ENCODE peak calls at places on chromosomes 16 and 17, in four cellular contexts. One of them, this sample, is unnamed.

GRCh38 chr17:15957608-15958307 is 12.8 kb downstream of the ADORA2B start:
- DNase-seq in K562: no peak
- DNase-seq in SK-N-SH: no peak
- DNase-seq in HepG2: no peak
- DNase-seq in this sample: no peak

GRCh38 chr17:77365584-77366186 is 224.9 kb downstream of the SEC14L1 start:
- DNase-seq in K562: no peak
- DNase-seq in SK-N-SH: peak; percentile 48
- DNase-seq in HepG2: no peak
- DNase-seq in this sample: no peak

GRCh38 chr17:2909853-2910234 is 113.6 kb downstream of the RAP1GAP2 start:
- DNase-seq in K562: no peak
- DNase-seq in SK-N-SH: no peak
- DNase-seq in HepG2: no peak
- DNase-seq in this sample: no peak

GRCh38 chr16:19804538-19805323 is 79.9 kb downstream of the GPRC5B start:
- DNase-seq in K562: peak; percentile 7
- DNase-seq in SK-N-SH: no peak
- DNase-seq in HepG2: no peak
- DNase-seq in this sample: no peak

GRCh38 chr17:7512824-7513540 is 28.8 kb downstream of the POLR2A start:
- DNase-seq in K562: no peak
- DNase-seq in SK-N-SH: no peak
- DNase-seq in HepG2: no peak
- DNase-seq in this sample: no peak

GRCh38 chr16:86026916-86027315 is 128.0 kb downstream of the IRF8 start:
- DNase-seq in K562: no peak
- DNase-seq in SK-N-SH: no peak
- DNase-seq in HepG2: no peak
- DNase-seq in this sample: no peak

GRCh38 chr17:65530985-65531507 is 30.4 kb downstream of the AXIN2 start:
- DNase-seq in K562: no peak
- DNase-seq in SK-N-SH: peak; percentile 48
- DNase-seq in HepG2: no peak
- DNase-seq in this sample: no peak

GRCh38 chr17:17042851-17043667 is 802 bp downstream of the MPRIP start:
- DNase-seq in K562: no peak
- DNase-seq in SK-N-SH: no peak
- DNase-seq in HepG2: no peak
- DNase-seq in this sample: no peak

GRCh38 chr17:79671387-79671752 is 59.4 kb upstream of the ENPP7 start:
- DNase-seq in K562: no peak
- DNase-seq in SK-N-SH: no peak
- DNase-seq in HepG2: no peak
- DNase-seq in this sample: no peak

GRCh38 chr17:5444209-5444608 is 5.3 kb upstream of the C1QBP start:
- DNase-seq in K562: no peak
- DNase-seq in SK-N-SH: no peak
- DNase-seq in HepG2: no peak
- DNase-seq in this sample: no peak

GRCh38 chr17:82227629-82228277 is 1.1 kb upstream of the SLC16A3 start:
- DNase-seq in K562: no peak
- DNase-seq in SK-N-SH: no peak
- DNase-seq in HepG2: no peak
- DNase-seq in this sample: no peak

GRCh38 chr17:42407289-42407836 is 15.7 kb downstream of the CAVIN1 start:
- DNase-seq in K562: peak; percentile 52
- DNase-seq in SK-N-SH: peak; percentile 86
- DNase-seq in HepG2: peak; percentile 63
- DNase-seq in this sample: no peak

GRCh38 chr16:65116818-65117430 is 4.9 kb downstream of the CDH11 start:
- DNase-seq in K562: no peak
- DNase-seq in SK-N-SH: no peak
- DNase-seq in HepG2: no peak
- DNase-seq in this sample: no peak

DNA sequence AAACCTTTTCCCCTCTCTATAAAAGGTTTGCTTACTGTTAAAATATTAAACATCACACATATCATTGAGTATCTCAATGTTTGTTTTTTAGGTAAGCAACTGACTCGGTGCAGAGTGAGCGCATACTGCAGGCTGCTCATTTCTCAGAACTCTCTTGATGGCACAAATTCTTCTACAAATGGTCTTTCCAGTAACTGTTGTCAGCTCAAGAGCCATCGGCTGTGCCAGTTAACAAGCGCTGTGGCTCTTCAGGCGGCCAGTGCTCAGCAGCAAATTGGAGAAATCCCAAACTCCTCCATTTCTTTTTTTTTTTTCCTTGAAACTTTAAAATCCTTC is 8.6 kb downstream of the ABCA3 start:
- DNase-seq in K562: no peak
- DNase-seq in SK-N-SH: no peak
- DNase-seq in HepG2: no peak
- DNase-seq in this sample: no peak
- TF ChIP-seq SIN3A in K562: no peak
- TF ChIP-seq SIN3A in SK-N-SH: no peak
- TF ChIP-seq SIN3A in HepG2: no peak
- TF ChIP-seq SIN3A in this sample: no peak

GRCh38 chr17:81019563-81020442 is 15.1 kb upstream of the BAIAP2 start:
- DNase-seq in K562: no peak
- DNase-seq in SK-N-SH: no peak
- DNase-seq in HepG2: no peak
- DNase-seq in this sample: no peak

GRCh38 chr17:81021531-81022370 is 13.2 kb upstream of the BAIAP2 start:
- DNase-seq in K562: no peak
- DNase-seq in SK-N-SH: no peak
- DNase-seq in HepG2: no peak
- DNase-seq in this sample: no peak

GRCh38 chr17:81020443-81020766 is 14.5 kb upstream of the BAIAP2 start:
- DNase-seq in K562: no peak
- DNase-seq in SK-N-SH: no peak
- DNase-seq in HepG2: no peak
- DNase-seq in this sample: no peak

GRCh38 chr17:81020767-81021497 is 14.0 kb upstream of the BAIAP2 start:
- DNase-seq in K562: peak; percentile 64
- DNase-seq in SK-N-SH: peak; percentile 46
- DNase-seq in HepG2: no peak
- DNase-seq in this sample: no peak

GRCh38 chr17:81022371-81022729 is 12.6 kb upstream of the BAIAP2 start:
- DNase-seq in K562: peak; percentile 44
- DNase-seq in SK-N-SH: peak; percentile 47
- DNase-seq in HepG2: no peak
- DNase-seq in this sample: no peak
- TF ChIP-seq REST in K562: no peak
- TF ChIP-seq REST in SK-N-SH: no peak
- TF ChIP-seq REST in HepG2: no peak
- TF ChIP-seq REST in this sample: no peak

GRCh38 chr16:88588148-88588547 is 17.9 kb downstream of the ZC3H18 start:
- DNase-seq in K562: no peak
- DNase-seq in SK-N-SH: no peak
- DNase-seq in HepG2: no peak
- DNase-seq in this sample: no peak
- TF ChIP-seq SIN3A in K562: no peak
- TF ChIP-seq SIN3A in SK-N-SH: no peak
- TF ChIP-seq SIN3A in HepG2: no peak
- TF ChIP-seq SIN3A in this sample: no peak

GRCh38 chr16:56317998-56318912 is 107.1 kb downstream of the AMFR start:
- DNase-seq in K562: peak; percentile 94
- DNase-seq in SK-N-SH: peak; percentile 97
- DNase-seq in HepG2: peak; percentile 62
- DNase-seq in this sample: peak; percentile 35

GRCh38 chr16:56321571-56321970 is 103.8 kb downstream of the AMFR start:
- DNase-seq in K562: no peak
- DNase-seq in SK-N-SH: no peak
- DNase-seq in HepG2: no peak
- DNase-seq in this sample: no peak

GRCh38 chr16:56321159-56321558 is 104.2 kb downstream of the AMFR start:
- DNase-seq in K562: no peak
- DNase-seq in SK-N-SH: no peak
- DNase-seq in HepG2: no peak
- DNase-seq in this sample: no peak

GRCh38 chr16:56319391-56319790 is 106.0 kb downstream of the AMFR start:
- DNase-seq in K562: no peak
- DNase-seq in SK-N-SH: no peak
- DNase-seq in HepG2: no peak
- DNase-seq in this sample: no peak

GRCh38 chr16:56320081-56320480 is 105.3 kb downstream of the AMFR start:
- DNase-seq in K562: no peak
- DNase-seq in SK-N-SH: no peak
- DNase-seq in HepG2: no peak
- DNase-seq in this sample: no peak
- TF ChIP-seq REST in K562: no peak
- TF ChIP-seq REST in SK-N-SH: no peak
- TF ChIP-seq REST in HepG2: no peak
- TF ChIP-seq REST in this sample: no peak

DNA sequence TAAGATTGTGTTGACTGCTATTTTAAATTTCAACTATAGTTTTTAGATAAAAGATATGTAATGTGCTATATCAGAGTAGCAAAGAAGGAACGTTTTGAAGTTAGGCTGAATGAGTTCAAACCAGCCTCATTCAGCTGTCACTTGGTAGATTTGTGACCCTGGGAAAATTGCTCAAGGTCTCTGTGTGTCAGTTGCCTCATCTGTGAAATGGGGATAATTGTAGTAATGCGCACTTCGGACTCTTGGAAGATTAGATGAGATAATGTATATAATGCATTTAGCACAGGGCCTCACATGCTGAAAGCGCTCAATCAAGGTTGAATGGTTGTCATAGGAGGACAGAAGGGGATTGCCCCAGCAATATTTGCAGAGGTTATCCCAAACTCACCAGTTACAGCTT is 4.7 kb downstream of the BMERB1 start:
- DNase-seq in K562: no peak
- DNase-seq in SK-N-SH: no peak
- DNase-seq in HepG2: no peak
- DNase-seq in this sample: no peak
- TF ChIP-seq SIN3A in K562: no peak
- TF ChIP-seq SIN3A in SK-N-SH: no peak
- TF ChIP-seq SIN3A in HepG2: no peak
- TF ChIP-seq SIN3A in this sample: no peak

DNA sequence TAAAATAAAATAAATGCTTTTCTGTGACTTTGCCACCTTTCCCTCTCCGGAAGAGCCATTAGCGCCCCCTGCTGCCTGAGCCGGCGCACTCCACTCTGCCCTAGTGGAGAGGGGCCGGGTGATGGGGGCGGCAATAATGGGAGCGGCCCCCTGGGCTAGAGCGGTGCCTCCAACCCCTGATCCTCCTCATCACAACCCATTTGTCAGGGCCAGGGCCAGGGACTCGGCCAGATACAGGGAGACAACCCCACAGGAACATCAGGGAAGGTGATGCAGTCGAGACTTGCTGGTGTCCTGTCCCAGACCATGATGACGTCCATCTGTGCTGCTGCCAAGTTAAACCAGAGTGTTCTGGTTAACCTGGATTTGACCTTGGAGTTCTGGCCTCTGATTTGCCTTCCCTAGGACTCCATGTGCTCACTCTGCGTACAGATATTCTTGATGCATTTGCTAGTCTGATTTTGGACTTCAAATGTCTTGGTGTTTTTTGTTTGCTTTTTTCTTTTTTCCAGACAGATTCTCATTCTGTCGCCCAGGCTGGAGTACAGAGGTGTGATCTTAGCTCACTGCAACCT is 46.1 kb upstream of the BPTF start:
- DNase-seq in K562: peak; percentile 71
- DNase-seq in SK-N-SH: peak; percentile 88
- DNase-seq in HepG2: peak; percentile 74
- DNase-seq in this sample: no peak
- TF ChIP-seq REST in K562: no peak
- TF ChIP-seq REST in SK-N-SH: no peak
- TF ChIP-seq REST in HepG2: no peak
- TF ChIP-seq REST in this sample: no peak

GRCh38 chr17:50267074-50267841 is 7.0 kb upstream of the TMEM92 start:
- DNase-seq in K562: no peak
- DNase-seq in SK-N-SH: peak; percentile 52
- DNase-seq in HepG2: no peak
- DNase-seq in this sample: no peak
- TF ChIP-seq SIN3A in K562: no peak
- TF ChIP-seq SIN3A in SK-N-SH: no peak
- TF ChIP-seq SIN3A in HepG2: no peak
- TF ChIP-seq SIN3A in this sample: no peak

GRCh38 chr16:31105677-31106213 is 2.4 kb upstream of the BCKDK start:
- DNase-seq in K562: peak; percentile 87
- DNase-seq in SK-N-SH: peak; percentile 96
- DNase-seq in HepG2: peak; percentile 79
- DNase-seq in this sample: no peak
- TF ChIP-seq REST in K562: peak; percentile 47
- TF ChIP-seq REST in SK-N-SH: no peak
- TF ChIP-seq REST in HepG2: peak; percentile 49
- TF ChIP-seq REST in this sample: no peak

DNA sequence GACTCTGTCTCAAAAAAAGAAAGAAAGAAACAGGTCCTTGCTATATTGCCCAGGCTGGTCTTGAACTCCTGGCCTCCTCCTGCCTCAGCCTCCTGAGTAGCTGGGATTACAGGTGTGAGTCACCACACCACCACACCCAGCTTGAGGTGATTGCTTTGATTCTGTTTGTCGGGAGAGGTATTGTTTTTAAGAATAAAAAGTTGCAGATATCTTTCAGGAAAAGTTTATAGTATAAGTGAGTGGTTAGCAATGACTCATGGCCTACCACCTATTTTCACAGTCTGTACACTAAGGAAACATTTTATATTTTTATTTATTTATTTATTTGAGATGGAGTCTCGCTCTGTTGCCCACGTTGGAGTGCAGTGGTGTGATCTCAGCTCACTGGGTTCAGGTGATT is 45.0 kb downstream of the RHOT1 start:
- DNase-seq in K562: no peak
- DNase-seq in SK-N-SH: no peak
- DNase-seq in HepG2: no peak
- DNase-seq in this sample: no peak
- TF ChIP-seq SIN3A in K562: no peak
- TF ChIP-seq SIN3A in SK-N-SH: no peak
- TF ChIP-seq SIN3A in HepG2: no peak
- TF ChIP-seq SIN3A in this sample: no peak

GRCh38 chr16:53235851-53236250 is 181.1 kb downstream of the CHD9 start:
- DNase-seq in K562: no peak
- DNase-seq in SK-N-SH: no peak
- DNase-seq in HepG2: no peak
- DNase-seq in this sample: no peak
- TF ChIP-seq REST in K562: no peak
- TF ChIP-seq REST in SK-N-SH: no peak
- TF ChIP-seq REST in HepG2: no peak
- TF ChIP-seq REST in this sample: no peak